ENCODE peak calls at places on chromosomes 16 and 17, in six cellular contexts. X is AG04450, U is ovary, D is PC-3, W is fibroblast of mammary gland, S is epithelial cell of esophagus. V is an unnamed sample.

GRCh38 chr17:52148969-52149351 is 9.6 kb downstream of the CA10 start:
- DNase-seq in U (no peak), D (peak), W (no peak), X (no peak), S (peak), V (peak)

GRCh38 chr16:17138801-17139200 is 332.0 kb downstream of the XYLT1 start:
- DNase-seq in S (no peak), W (peak), D (no peak), U (no peak), X (no peak), V (no peak)

GRCh38 chr17:65055708-65056638 is 567 bp downstream of the GNA13 start:
- DNase-seq in W (peak), U (peak), X (no peak), S (peak), D (peak), V (no peak)

GRCh38 chr16:566475-567361 is at the start of gene NHLRC4:
- DNase-seq in D (no peak), S (peak), W (peak), X (no peak), U (peak), V (no peak)

GRCh38 chr16:3165111-3165822 is 22.7 kb upstream of the OR1F1 start:
- DNase-seq in D (no peak), S (no peak), X (no peak), U (no peak), W (no peak), V (no peak)

GRCh38 chr16:21001262-21001661 is 100.7 kb downstream of the LYRM1 start:
- DNase-seq in U (no peak), S (peak), W (peak), X (no peak), D (peak), V (peak)

GRCh38 chr16:80120899-80121521 is 419.8 kb upstream of the DYNLRB2 start:
- DNase-seq in S (peak), U (no peak), W (no peak), X (no peak), D (no peak), V (peak)

GRCh38 chr17:59754547-59754946 is 47.1 kb downstream of the VMP1 start:
- DNase-seq in X (peak), W (peak), S (peak), U (no peak), D (peak), V (peak)

GRCh38 chr17:1060991-1061390 is 64.1 kb downstream of the TIMM22 start:
- DNase-seq in U (no peak), X (peak), W (peak), S (peak), D (peak), V (peak)

GRCh38 chr16:3283525-3284447 is 495 bp downstream of the ZNF263 start:
- DNase-seq in S (peak), U (peak), D (no peak), W (no peak), X (no peak), V (no peak)

GRCh38 chr17:39533891-39534290 is 72.6 kb downstream of the CDK12 start:
- DNase-seq in X (no peak), U (no peak), W (no peak), D (peak), S (peak), V (peak)

GRCh38 chr16:54645328-54645727 is 285.3 kb upstream of the IRX5 start:
- DNase-seq in X (no peak), W (no peak), U (no peak), D (no peak), S (no peak), V (no peak)

GRCh38 chr16:6066601-6067000 is 969.0 kb upstream of the EEF2KMT start:
- DNase-seq in W (no peak), X (no peak), S (no peak), D (no peak), U (no peak), V (no peak)

GRCh38 chr17:34114174-34114573 is 140.9 kb upstream of the CCL2 start:
- DNase-seq in D (no peak), S (no peak), W (no peak), X (no peak), U (no peak), V (no peak)

GRCh38 chr16:20181386-20181785 is 107.7 kb upstream of the GPR139 start:
- DNase-seq in X (no peak), D (no peak), U (no peak), W (no peak), S (no peak), V (no peak)

GRCh38 chr16:31108794-31109558 is 790 bp downstream of the BCKDK start:
- DNase-seq in D (no peak), U (no peak), X (no peak), W (no peak), S (no peak), V (no peak)

GRCh38 chr16:85229869-85230416 is 117.7 kb upstream of the CIBAR2 start:
- DNase-seq in S (no peak), U (no peak), X (no peak), W (no peak), D (no peak), V (no peak)

GRCh38 chr16:87761020-87761506 is 4.7 kb downstream of the KLHDC4 start:
- DNase-seq in U (no peak), D (no peak), W (no peak), S (no peak), X (no peak), V (no peak)

GRCh38 chr16:85246473-85246872 is 134.2 kb upstream of the CIBAR2 start:
- DNase-seq in U (peak), W (no peak), S (no peak), D (no peak), X (no peak), V (no peak)

GRCh38 chr16:54722210-54722676 is 208.4 kb upstream of the IRX5 start:
- DNase-seq in S (peak), X (no peak), W (no peak), D (no peak), U (no peak), V (peak)

GRCh38 chr16:89219365-89219764 is 1.9 kb downstream of the ZNF778 start:
- DNase-seq in X (no peak), U (peak), D (no peak), S (no peak), W (no peak), V (no peak)

GRCh38 chr17:41539979-41540701 is 12.0 kb upstream of the KRT19 start:
- DNase-seq in U (no peak), D (no peak), S (no peak), X (no peak), W (no peak), V (no peak)

GRCh38 chr17:16214190-16215001 is 938 bp downstream of the NCOR1 start:
- DNase-seq in U (no peak), D (peak), W (no peak), X (no peak), S (peak), V (peak)

DNA sequence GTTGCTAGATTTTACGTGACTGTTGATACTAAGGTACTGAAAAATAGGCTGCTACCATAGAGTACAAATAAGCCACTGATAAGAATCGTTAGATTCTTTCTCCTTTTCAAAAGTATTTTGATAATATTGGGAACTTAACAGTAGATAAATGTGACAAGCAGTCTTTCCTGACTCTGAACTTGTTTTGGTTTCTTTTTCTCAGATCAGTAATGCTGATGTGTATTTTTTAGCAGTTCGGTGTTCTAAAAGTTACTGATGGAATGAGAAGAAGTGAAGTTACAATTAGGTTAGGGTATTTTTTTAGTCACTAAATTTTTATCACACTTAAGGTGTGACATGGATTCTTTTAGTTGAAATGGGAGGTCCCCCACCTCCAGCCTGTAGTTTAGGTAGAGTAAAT is 2.2 kb downstream of the RBBP6 start:
- DNase-seq in D (no peak), W (no peak), U (no peak), X (no peak), S (no peak), V (no peak)
- H3K4me3 ChIP-seq in D (peak), W (peak), U (peak), X (peak), S (peak), V (peak)

GRCh38 chr17:77286391-77286640 is 145.5 kb downstream of the SEC14L1 start:
- DNase-seq in X (no peak), D (no peak), U (no peak), S (no peak), W (no peak), V (no peak)
- H3K4me3 ChIP-seq in X (no peak), D (peak), U (no peak), S (peak), W (no peak), V (peak)

DNA sequence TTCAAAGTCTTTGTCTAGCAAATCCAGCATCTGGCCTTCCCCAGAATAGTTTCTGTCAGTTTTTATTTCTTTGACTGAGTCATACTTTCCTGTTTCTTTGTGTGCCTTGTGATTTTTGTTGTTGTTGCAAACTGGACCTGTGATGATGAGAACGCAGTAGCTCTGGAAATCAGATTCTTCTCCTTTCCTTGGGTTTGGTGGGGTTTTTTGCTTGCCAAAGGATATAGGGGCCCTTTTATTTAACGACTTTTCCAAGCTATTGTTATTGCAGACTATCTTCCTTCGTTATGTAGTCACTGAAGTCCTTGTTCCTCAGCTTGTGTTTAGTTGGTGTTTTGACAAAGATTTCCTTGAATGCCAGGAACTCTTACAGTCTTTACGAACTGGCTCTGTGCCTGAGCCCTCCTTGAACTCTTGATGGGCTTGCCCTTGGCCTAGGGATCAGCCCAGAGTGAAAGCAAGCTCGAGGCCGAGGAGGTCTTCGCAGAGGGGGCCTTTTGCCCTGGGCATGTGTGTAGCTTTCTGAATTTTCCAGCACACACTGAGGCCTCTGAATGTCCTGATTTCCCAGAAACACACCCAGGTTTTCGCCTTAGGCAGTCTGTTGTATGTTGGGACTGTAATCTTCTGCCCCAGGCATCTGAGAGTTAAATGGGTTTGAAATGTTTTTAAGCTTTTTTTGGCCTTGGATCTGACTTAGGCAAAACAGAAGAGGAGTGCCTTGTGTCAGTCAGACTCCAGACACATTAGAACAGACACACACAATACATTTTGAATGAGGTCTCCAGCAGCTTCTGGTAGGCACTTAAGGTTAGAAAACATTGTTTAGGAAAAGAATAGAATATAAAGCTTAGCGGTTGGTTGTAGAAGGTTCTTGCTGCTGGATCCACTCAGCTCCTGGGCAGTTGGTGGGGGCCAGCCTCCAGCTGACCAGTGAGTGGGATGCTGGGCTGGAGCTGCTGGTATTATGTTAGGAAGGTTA is 17.0 kb downstream of the FOXK2 start:
- DNase-seq in D (peak), U (peak), X (peak), S (peak), W (peak), V (peak)
- H3K4me3 ChIP-seq in D (no peak), U (peak), X (peak), S (no peak), W (peak), V (no peak)

GRCh38 chr17:57073626-57074025 is 11.4 kb upstream of the AKAP1 start:
- DNase-seq in D (no peak), X (no peak), U (no peak), S (no peak), W (no peak), V (no peak)

GRCh38 chr17:57071991-57072944 is 12.8 kb upstream of the AKAP1 start:
- DNase-seq in U (no peak), X (no peak), S (no peak), D (no peak), W (no peak), V (no peak)

GRCh38 chr17:57075785-57076184 is 9.3 kb upstream of the AKAP1 start:
- DNase-seq in S (no peak), U (no peak), X (no peak), W (no peak), D (no peak), V (no peak)

GRCh38 chr17:57077000-57077399 is 8.0 kb upstream of the AKAP1 start:
- DNase-seq in W (no peak), X (no peak), U (no peak), D (no peak), S (no peak), V (no peak)

GRCh38 chr17:57075193-57075592 is 9.9 kb upstream of the AKAP1 start:
- DNase-seq in S (no peak), U (no peak), X (no peak), D (no peak), W (no peak), V (no peak)
- H3K4me3 ChIP-seq in S (no peak), U (no peak), X (no peak), D (no peak), W (no peak), V (no peak)

DNA sequence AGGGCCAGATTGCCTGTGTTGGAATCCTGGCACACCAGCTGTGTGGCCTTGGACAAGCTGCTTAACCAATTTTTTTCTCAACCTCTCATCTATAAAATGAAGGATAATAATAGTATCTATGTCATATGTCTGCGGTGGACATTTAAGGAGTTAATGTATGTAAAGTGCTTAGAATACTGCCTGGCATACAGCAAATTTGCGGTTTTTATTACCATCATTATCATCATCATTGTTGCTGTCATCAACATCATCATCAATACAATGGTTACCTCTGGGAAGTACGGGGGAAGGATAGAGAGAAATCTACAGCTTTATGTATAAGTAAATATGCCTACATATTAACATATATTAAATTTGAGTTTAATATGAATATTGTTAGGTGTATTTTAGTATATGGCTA is 37.1 kb upstream of the COX10 start:
- DNase-seq in S (no peak), X (no peak), W (no peak), U (no peak), D (no peak), V (no peak)
- H3K4me3 ChIP-seq in S (no peak), X (no peak), W (no peak), U (no peak), D (no peak), V (no peak)

GRCh38 chr16:75074920-75075687 is 41.5 kb downstream of the LDHD start:
- DNase-seq in D (no peak), S (no peak), X (no peak), U (no peak), W (no peak), V (no peak)
- H3K4me3 ChIP-seq in D (no peak), S (no peak), X (no peak), U (no peak), W (no peak), V (no peak)

GRCh38 chr17:68718924-68719323 is 117.8 kb upstream of the FAM20A start:
- DNase-seq in S (no peak), W (no peak), D (no peak), U (no peak), X (no peak), V (no peak)

GRCh38 chr17:68718465-68718864 is 117.3 kb upstream of the FAM20A start:
- DNase-seq in D (no peak), U (no peak), W (no peak), S (no peak), X (no peak), V (no peak)

GRCh38 chr17:68719431-68719830 is 118.3 kb upstream of the FAM20A start:
- DNase-seq in U (no peak), S (peak), D (peak), W (peak), X (no peak), V (peak)
- H3K4me3 ChIP-seq in U (no peak), S (no peak), D (no peak), W (no peak), X (no peak), V (no peak)

DNA sequence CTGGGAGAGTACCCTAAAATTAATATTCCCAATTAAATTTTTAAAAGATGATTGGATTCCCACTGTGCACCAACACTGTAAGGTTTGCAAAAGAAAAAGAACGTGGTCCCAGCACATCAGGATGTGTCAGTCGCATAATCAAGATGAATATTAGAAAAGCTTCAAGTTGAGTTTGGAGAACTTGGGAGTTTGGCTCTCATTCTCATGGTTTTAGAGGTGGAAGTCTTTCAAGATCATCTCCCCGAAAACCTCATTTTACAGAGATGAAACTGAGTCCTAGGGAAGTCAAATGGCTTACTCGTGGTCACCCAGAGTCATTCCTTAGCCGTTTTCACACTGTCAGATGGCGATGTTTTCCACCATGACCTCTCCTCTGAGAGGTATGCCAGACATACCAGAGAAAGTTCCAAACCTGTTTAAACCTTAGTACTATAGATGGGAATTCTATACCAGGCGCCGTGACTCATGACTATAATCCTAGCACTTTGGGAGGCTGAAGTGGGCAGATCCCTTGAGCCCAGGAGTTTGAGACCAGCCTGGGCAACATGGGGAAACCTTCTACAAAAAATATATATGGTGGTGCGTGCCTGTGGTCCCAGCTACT is 1.2 kb downstream of the SEC14L1 start:
- DNase-seq in W (no peak), D (peak), X (no peak), U (no peak), S (peak), V (peak)
- H3K4me3 ChIP-seq in W (peak), D (peak), X (peak), U (peak), S (peak), V (no peak)